ENCODE peak calls at places on chromosomes 12 and 14, in eight cellular contexts. F is adrenal gland; N is heart left ventricle; B is CD4-positive, alpha-beta memory T cell; C is RWPE2; Q is cardiac muscle cell; I is A549; L is sigmoid colon. Y is an unnamed sample.

GRCh38 chr12:100473716-100474150 is at the start of gene NR1H4:
- DNase-seq in N (no peak), Q (peak; percentile 89), F (peak; percentile 85), B (no peak), I (peak; percentile 29), C (no peak), L (peak; percentile 68), Y (no peak)

GRCh38 chr14:90508536-90509254 is 111.9 kb downstream of the CALM1 start:
- DNase-seq in I (no peak), N (no peak), L (no peak), F (no peak), C (no peak), B (no peak), Q (no peak), Y (no peak)

GRCh38 chr12:45727994-45728624 is 1.4 kb upstream of the ARID2 start:
- DNase-seq in Q (no peak), F (no peak), L (no peak), N (no peak), B (no peak), I (no peak), C (no peak), Y (no peak)

GRCh38 chr12:11959117-11959823 is 111.5 kb upstream of the BCL2L14 start:
- DNase-seq in N (no peak), F (no peak), I (peak; percentile 24), B (no peak), C (no peak), L (no peak), Q (no peak), Y (no peak)

GRCh38 chr12:99722690-99723486 is 75.3 kb downstream of the GARIN6 start:
- DNase-seq in F (no peak), C (no peak), B (no peak), N (no peak), L (peak; percentile 56), I (no peak), Q (no peak), Y (no peak)

GRCh38 chr12:108214486-108214885 is 85.4 kb downstream of the WSCD2 start:
- DNase-seq in I (no peak), Q (peak; percentile 36), F (no peak), C (no peak), N (peak; percentile 21), L (no peak), B (no peak), Y (no peak)

GRCh38 chr12:122641976-122642375 is 61.2 kb downstream of the HCAR2 start:
- DNase-seq in F (peak; percentile 43), Q (peak; percentile 60), N (no peak), L (no peak), B (no peak), C (no peak), I (no peak), Y (no peak)

GRCh38 chr12:8449293-8449944 is 6.3 kb upstream of the CLEC6A start:
- DNase-seq in L (no peak), F (no peak), N (no peak), B (no peak), Q (no peak), C (no peak), I (no peak), Y (no peak)

GRCh38 chr12:6532927-6533652 is 1.2 kb upstream of the GAPDH start:
- DNase-seq in F (peak; percentile 77), L (peak; percentile 86), N (peak; percentile 73), B (peak; percentile 37), Q (peak; percentile 66), I (peak; percentile 86), C (no peak), Y (peak; percentile 83)

GRCh38 chr12:44835641-44836379 is 40.3 kb downstream of the NELL2 start:
- DNase-seq in L (no peak), C (no peak), I (no peak), F (no peak), Q (no peak), N (no peak), B (no peak), Y (no peak)

GRCh38 chr14:104554088-104554607 is 25.4 kb upstream of the C14orf180 start:
- DNase-seq in F (peak; percentile 8), Q (no peak), L (peak; percentile 54), C (peak; percentile 69), I (no peak), N (peak; percentile 1), B (no peak), Y (no peak)

GRCh38 chr14:36508418-36509051 is 11.5 kb downstream of the NKX2-1 start:
- DNase-seq in F (no peak), Q (no peak), B (no peak), I (no peak), N (no peak), C (no peak), L (no peak), Y (no peak)

GRCh38 chr14:97978336-97978735 is 1181.2 kb downstream of the VRK1 start:
- DNase-seq in Q (no peak), C (peak; percentile 90), B (peak; percentile 64), I (peak; percentile 42), F (peak; percentile 85), N (peak; percentile 64), L (peak; percentile 89), Y (peak; percentile 52)

DNA sequence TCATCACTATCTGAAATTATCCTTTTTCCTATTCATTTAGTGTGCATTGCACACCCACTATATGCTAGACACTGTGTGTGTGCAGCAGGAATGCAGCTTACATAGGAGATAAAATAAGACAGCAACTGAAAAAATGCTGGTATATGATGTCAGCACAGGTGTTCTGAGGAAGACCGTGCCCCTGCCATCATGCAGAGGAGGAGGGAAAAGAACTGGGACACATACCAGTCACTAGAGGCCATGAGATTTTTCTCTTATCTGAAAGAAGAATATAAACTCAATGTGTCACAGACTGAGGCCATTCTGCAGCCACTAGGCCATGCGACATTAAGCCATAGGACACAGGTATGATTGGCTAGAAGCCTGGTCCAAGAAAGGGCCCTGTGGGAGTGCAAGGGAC is 298.1 kb downstream of the RPAP3 start:
- DNase-seq in F (no peak), Q (no peak), I (no peak), N (no peak), B (no peak), L (no peak), C (no peak), Y (no peak)
- H3K27ac ChIP-seq in F (no peak overlapping the region), Q (no peak overlapping the region), I (peak overlapping the region; percentile 75), N (no peak overlapping the region), B (no peak overlapping the region), L (no peak overlapping the region), C (no peak overlapping the region), Y (peak overlapping the region; percentile 50)

DNA sequence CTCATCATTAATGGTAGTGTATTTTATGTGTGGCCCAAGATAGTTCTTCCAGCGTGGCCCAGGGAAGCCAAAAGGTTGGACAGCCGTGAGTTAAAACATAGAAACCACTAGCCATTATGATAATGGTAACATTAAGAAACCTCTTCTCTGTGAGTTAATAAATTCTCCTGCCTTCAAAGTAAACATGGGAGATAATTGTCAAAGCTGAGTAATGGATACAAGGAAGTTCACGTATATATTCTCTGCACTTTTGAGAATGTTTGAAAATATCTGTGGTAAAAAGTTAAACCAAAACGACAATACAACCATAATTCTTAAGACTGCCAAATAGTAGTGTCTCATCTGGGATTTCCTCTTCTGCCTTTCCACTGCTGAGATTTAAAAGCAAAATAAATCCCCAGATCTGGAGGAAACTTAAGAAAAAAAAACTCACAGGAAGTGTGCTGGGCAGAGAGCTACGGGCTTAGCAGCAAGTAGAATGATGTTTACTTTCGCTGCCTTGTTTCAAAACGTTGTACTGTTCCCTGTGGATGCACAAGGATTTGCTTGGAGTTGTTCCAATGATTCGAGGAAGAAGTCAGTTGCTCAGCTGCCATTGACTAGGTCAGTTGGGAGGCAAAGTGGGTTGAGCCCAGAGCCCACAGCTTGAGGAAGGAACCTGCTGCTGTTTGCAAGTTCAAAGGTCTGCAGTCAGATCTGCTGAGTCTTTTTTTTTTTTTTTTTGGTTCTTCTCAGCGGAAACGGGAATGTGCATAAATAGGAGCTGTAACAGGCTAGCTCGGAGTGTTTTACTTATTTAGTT is 1.7 kb downstream of the TPCN1 start:
- DNase-seq in Q (peak; percentile 93), I (peak; percentile 94), L (peak; percentile 91), F (peak; percentile 87), C (no peak), N (peak; percentile 77), B (peak; percentile 34), Y (no peak)
- H3K27ac ChIP-seq in Q (no peak overlapping the region), I (peak overlapping the region; percentile 93), L (peak overlapping the region; percentile 93), F (peak overlapping the region; percentile 92), C (peak overlapping the region; percentile 88), N (peak overlapping the region; percentile 94), B (peak overlapping the region; percentile 70), Y (peak overlapping the region; percentile 63)

GRCh38 chr14:63857467-63858030 is 4.7 kb downstream of the SYNE2 start:
- DNase-seq in N (no peak), L (no peak), Q (no peak), I (no peak), B (peak; percentile 57), F (no peak), C (no peak), Y (no peak)
- H3K27ac ChIP-seq in N (no peak overlapping the region), L (no peak overlapping the region), Q (no peak overlapping the region), I (no peak overlapping the region), B (peak overlapping the region; percentile 36), F (no peak overlapping the region), C (no peak overlapping the region), Y (no peak overlapping the region)

DNA sequence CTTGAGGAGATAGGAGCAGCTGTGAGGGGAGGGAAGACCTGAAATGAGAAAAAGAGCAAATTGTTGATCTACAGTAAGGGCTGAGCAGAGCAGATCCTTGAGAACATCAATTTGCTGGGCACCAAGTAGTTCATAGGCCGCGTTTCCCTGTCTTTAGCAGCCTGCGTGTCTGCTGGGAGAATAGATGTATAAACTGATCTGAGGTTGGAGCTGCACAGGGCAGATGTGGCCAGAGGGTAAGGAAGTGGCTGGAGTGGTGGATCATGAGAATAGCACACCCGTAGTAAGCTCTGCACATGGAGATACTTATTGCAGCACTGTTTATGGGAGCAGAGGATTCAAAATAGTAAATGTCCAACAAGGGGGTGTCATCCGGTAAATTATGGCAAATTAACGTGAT is 44.4 kb downstream of the NTF3 start:
- DNase-seq in B (no peak), L (no peak), N (no peak), C (no peak), F (no peak), Q (no peak), I (no peak), Y (no peak)
- H3K27ac ChIP-seq in B (no peak overlapping the region), L (no peak overlapping the region), N (no peak overlapping the region), C (no peak overlapping the region), F (no peak overlapping the region), Q (no peak overlapping the region), I (no peak overlapping the region), Y (no peak overlapping the region)

GRCh38 chr12:70619471-70620152 is 17.6 kb downstream of the PTPRB start:
- DNase-seq in N (no peak), L (no peak), F (no peak), B (no peak), I (no peak), C (no peak), Q (no peak), Y (no peak)
- H3K27ac ChIP-seq in N (no peak overlapping the region), L (no peak overlapping the region), F (no peak overlapping the region), B (no peak overlapping the region), I (no peak overlapping the region), C (no peak overlapping the region), Q (no peak overlapping the region), Y (no peak overlapping the region)

Y was measured in caudate nucleus.